ENCODE peak calls at places on chromosomes 5 and 9, in five cellular contexts. I is neuronal stem cell, G is IMR-90, S is mesenchymal stem cell, O is HCT116. H is an unnamed sample.

GRCh38 chr5:129431406-129431805 is 28.7 kb upstream of the ADAMTS19 start:
- DNase-seq in I (no peak), G (peak; percentile 0), S (peak; percentile 24), O (no peak), H (no peak)

GRCh38 chr9:88322906-88323566 is 65.2 kb upstream of the SPIN1 start:
- DNase-seq in I (no peak), G (peak; percentile 29), S (peak; percentile 72), O (no peak), H (peak; percentile 81)

GRCh38 chr5:140481758-140482157 is 65.7 kb upstream of the EIF4EBP3 start:
- DNase-seq in I (no peak), G (peak; percentile 83), S (no peak), O (no peak), H (peak; percentile 43)

GRCh38 chr5:123119334-123119986 is 30.4 kb downstream of the PRDM6 start:
- DNase-seq in I (no peak), G (peak; percentile 74), S (peak; percentile 58), O (peak; percentile 10), H (peak; percentile 79)

GRCh38 chr9:133148351-133149129 is 15.2 kb downstream of the GBGT1 start:
- DNase-seq in I (peak; percentile 31), G (peak; percentile 38), S (peak; percentile 67), O (no peak), H (peak; percentile 20)

GRCh38 chr5:80156156-80156555 is 99.7 kb downstream of the SERINC5 start:
- DNase-seq in I (no peak), G (peak; percentile 24), S (peak; percentile 13), O (no peak), H (no peak)

GRCh38 chr9:20382460-20383071 is 239.7 kb downstream of the MLLT3 start:
- DNase-seq in I (no peak), G (peak; percentile 78), S (peak; percentile 50), O (no peak), H (peak; percentile 60)

GRCh38 chr9:131666779-131667178 is 73.1 kb downstream of the RAPGEF1 start:
- DNase-seq in I (no peak), G (no peak), S (no peak), O (no peak), H (no peak)

GRCh38 chr5:174192901-174193300 is 147.4 kb downstream of the NSG2 start:
- DNase-seq in I (no peak), G (no peak), S (no peak), O (no peak), H (no peak)

GRCh38 chr5:149127394-149127955 is 13.8 kb upstream of the ABLIM3 start:
- DNase-seq in I (no peak), G (no peak), S (no peak), O (no peak), H (no peak)

GRCh38 chr5:134140530-134141201 is 26.2 kb downstream of the TCF7 start:
- DNase-seq in I (peak; percentile 51), G (peak; percentile 71), S (peak; percentile 74), O (peak; percentile 45), H (peak; percentile 66)

GRCh38 chr9:93950619-93951601 is 4.2 kb downstream of the BARX1 start:
- DNase-seq in I (no peak), G (no peak), S (peak; percentile 46), O (no peak), H (peak; percentile 12)

GRCh38 chr5:141787376-141787775 is 90.8 kb downstream of the PCDH1 start:
- DNase-seq in I (no peak), G (no peak), S (no peak), O (no peak), H (peak; percentile 10)

GRCh38 chr5:111738118-111738517 is 18.9 kb downstream of the NREP start:
- DNase-seq in I (no peak), G (no peak), S (peak; percentile 32), O (no peak), H (peak; percentile 80)

GRCh38 chr9:129412814-129413536 is 207.9 kb downstream of the C9orf50 start:
- DNase-seq in I (no peak), G (peak; percentile 78), S (peak; percentile 97), O (no peak), H (peak; percentile 81)

GRCh38 chr9:79661926-79662552 is 90.3 kb downstream of the TLE4 start:
- DNase-seq in I (peak; percentile 42), G (no peak), S (no peak), O (no peak), H (no peak)

GRCh38 chr5:132444841-132445639 is 45.5 kb downstream of the IRF1 start:
- DNase-seq in I (no peak), G (no peak), S (no peak), O (no peak), H (no peak)

GRCh38 chr9:131809941-131810344 is 70.1 kb upstream of the RAPGEF1 start:
- DNase-seq in I (no peak), G (peak; percentile 72), S (no peak), O (no peak), H (peak; percentile 57)

GRCh38 chr9:8555767-8556500 is 756.4 kb upstream of the DMAC1 start:
- DNase-seq in I (no peak), G (no peak), S (peak; percentile 58), O (no peak), H (peak; percentile 84)

GRCh38 chr9:21450733-21451394 is 10.6 kb downstream of the IFNA1 start:
- DNase-seq in I (no peak), G (peak; percentile 55), S (no peak), O (no peak), H (peak; percentile 28)

GRCh38 chr5:124869481-124870033 is 123.1 kb upstream of the ZNF608 start:
- DNase-seq in I (no peak), G (no peak), S (no peak), O (no peak), H (no peak)

GRCh38 chr5:157126-157715 is 34.1 kb upstream of the LRRC14B start:
- DNase-seq in I (no peak), G (no peak), S (no peak), O (no peak), H (no peak)

GRCh38 chr9:101706261-101706798 is 32.1 kb downstream of the GRIN3A start:
- DNase-seq in I (no peak), G (no peak), S (no peak), O (no peak), H (no peak)

GRCh38 chr9:129482521-129483466 is 138.1 kb downstream of the C9orf50 start:
- DNase-seq in I (peak; percentile 49), G (peak; percentile 84), S (peak; percentile 94), O (no peak), H (peak; percentile 92)

GRCh38 chr5:74631088-74631960 is 9.2 kb downstream of the ENC1 start:
- DNase-seq in I (no peak), G (peak; percentile 82), S (peak; percentile 60), O (no peak), H (peak; percentile 93)

GRCh38 chr5:175254155-175254554 is 189.8 kb downstream of the DRD1 start:
- DNase-seq in I (no peak), G (peak; percentile 42), S (no peak), O (no peak), H (peak; percentile 87)

GRCh38 chr5:56909294-56910122 is at the start of gene SETD9:
- DNase-seq in I (peak; percentile 97), G (peak; percentile 96), S (peak; percentile 97), O (peak; percentile 88), H (peak; percentile 97)

GRCh38 chr9:121729769-121730168 is 78.3 kb downstream of the DAB2IP start:
- DNase-seq in I (no peak), G (no peak), S (no peak), O (no peak), H (no peak)

GRCh38 chr9:121728916-121729315 is 77.5 kb downstream of the DAB2IP start:
- DNase-seq in I (no peak), G (no peak), S (no peak), O (no peak), H (no peak)

GRCh38 chr9:121730188-121730587 is 78.8 kb downstream of the DAB2IP start:
- DNase-seq in I (no peak), G (no peak), S (no peak), O (no peak), H (no peak)

GRCh38 chr9:121725008-121725795 is 73.8 kb downstream of the DAB2IP start:
- DNase-seq in I (no peak), G (peak; percentile 100), S (peak; percentile 17), O (no peak), H (peak; percentile 100)

GRCh38 chr9:121727295-121728028 is 76.0 kb downstream of the DAB2IP start:
- DNase-seq in I (no peak), G (no peak), S (no peak), O (no peak), H (no peak)
- H3K9ac ChIP-seq in I (no peak overlapping the region), G (no peak overlapping the region), S (no peak overlapping the region), O (no peak overlapping the region), H (no peak overlapping the region)

DNA sequence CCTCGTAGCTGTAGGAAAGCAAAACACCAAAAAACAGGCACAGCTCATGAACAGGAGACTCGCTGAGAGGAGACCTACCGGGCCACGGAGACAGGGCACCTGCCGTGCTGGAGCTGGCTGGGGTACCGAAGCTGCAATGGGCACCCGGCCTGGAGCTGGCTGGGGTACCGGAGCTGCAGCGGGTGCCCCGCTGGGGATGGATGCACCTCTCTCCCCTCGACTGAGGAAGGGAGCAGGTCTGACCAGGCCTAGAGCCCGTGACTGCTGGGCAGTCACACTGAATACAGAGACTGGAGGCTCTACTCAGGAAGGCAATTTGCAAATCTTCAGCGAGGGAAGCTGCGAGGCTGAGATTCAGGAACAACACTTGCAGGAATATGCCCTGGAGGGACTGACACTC is 27.7 kb upstream of the LPCAT1 start:
- DNase-seq in I (no peak), G (no peak), S (no peak), O (no peak), H (no peak)
- H3K4me1 ChIP-seq in I (peaks cover 13% of the 10 kb centered on the region), G (no peaks in the 10 kb centered on the region), S (peaks cover 27% of the 10 kb centered on the region), O (peaks cover 14% of the 10 kb centered on the region), H (peaks cover 11% of the 10 kb centered on the region)

GRCh38 chr5:180191716-180192115 is 17.3 kb downstream of the RASGEF1C start:
- DNase-seq in I (no peak), G (no peak), S (no peak), O (no peak), H (no peak)
- H3K9ac ChIP-seq in I (no peak overlapping the region), G (no peak overlapping the region), S (no peak overlapping the region), O (no peak overlapping the region), H (no peak overlapping the region)

GRCh38 chr9:108834959-108835696 is 20.7 kb downstream of the ACTL7B start:
- DNase-seq in I (no peak), G (no peak), S (no peak), O (no peak), H (no peak)

GRCh38 chr9:108837530-108837929 is 18.3 kb downstream of the ACTL7B start:
- DNase-seq in I (no peak), G (no peak), S (no peak), O (no peak), H (no peak)

GRCh38 chr9:108836771-108837170 is 19.0 kb downstream of the ACTL7B start:
- DNase-seq in I (no peak), G (no peak), S (no peak), O (no peak), H (no peak)

GRCh38 chr9:108836319-108836718 is 19.5 kb downstream of the ACTL7B start:
- DNase-seq in I (no peak), G (no peak), S (no peak), O (no peak), H (no peak)

GRCh38 chr9:108835831-108836230 is 20.0 kb downstream of the ACTL7B start:
- DNase-seq in I (no peak), G (no peak), S (no peak), O (no peak), H (no peak)
- H3K4me1 ChIP-seq in I (peaks cover 1% of the 10 kb centered on the region), G (no peaks in the 10 kb centered on the region), S (no peaks in the 10 kb centered on the region), O (peaks cover 15% of the 10 kb centered on the region), H (no peaks in the 10 kb centered on the region)

GRCh38 chr5:172107606-172108005 is 80.4 kb downstream of the STK10 start:
- DNase-seq in I (no peak), G (peak; percentile 84), S (peak; percentile 68), O (no peak), H (peak; percentile 95)
- H3K9ac ChIP-seq in I (no peak overlapping the region), G (peak overlapping the region; percentile 4), S (peak overlapping the region; percentile 82), O (no peak overlapping the region), H (peak overlapping the region; percentile 22)

GRCh38 chr9:83699615-83700014 is 8.1 kb downstream of the UBQLN1 start:
- DNase-seq in I (no peak), G (no peak), S (no peak), O (no peak), H (no peak)
- H3K4me1 ChIP-seq in I (peaks cover 1% of the 10 kb centered on the region), G (no peaks in the 10 kb centered on the region), S (peaks cover 3% of the 10 kb centered on the region), O (no peaks in the 10 kb centered on the region), H (peaks cover 3% of the 10 kb centered on the region)